ENCODE peak calls at places on chromosome 7, in eight cellular contexts. W, B, H, O, F, K, X and Q are unnamed samples.
A peak's percentile ranks its signal among the peaks of the same experiment; 100 is the strongest.

GRCh38 chr7:158377800-158378623 is 209.6 kb downstream of the PTPRN2 start:
- DNase-seq in W (no peak), B (no peak), H (no peak), O (no peak), F (no peak), K (no peak), X (no peak), Q (no peak)

GRCh38 chr7:17939670-17940301 is 508 bp downstream of the SNX13 start:
- DNase-seq in W (peak; percentile 45), B (peak; percentile 53), H (peak; percentile 31), O (peak; percentile 46), F (peak; percentile 13), K (peak; percentile 22), X (no peak), Q (peak; percentile 42)

GRCh38 chr7:139757968-139758367 is 19.8 kb downstream of the HIPK2 start:
- DNase-seq in W (no peak), B (no peak), H (no peak), O (no peak), F (no peak), K (no peak), X (no peak), Q (no peak)

GRCh38 chr7:155652156-155653124 is 8.0 kb downstream of the RBM33 start:
- DNase-seq in W (no peak), B (peak; percentile 68), H (no peak), O (no peak), F (no peak), K (no peak), X (no peak), Q (no peak)

GRCh38 chr7:130419652-130420051 is 21.2 kb downstream of the CEP41 start:
- DNase-seq in W (no peak), B (peak; percentile 44), H (no peak), O (no peak), F (no peak), K (no peak), X (no peak), Q (no peak)

GRCh38 chr7:46710927-46711326 is 789.9 kb upstream of the IGFBP3 start:
- DNase-seq in W (no peak), B (peak; percentile 4), H (no peak), O (no peak), F (no peak), K (peak; percentile 46), X (no peak), Q (no peak)

GRCh38 chr7:155418941-155419755 is 38.8 kb upstream of the EN2 start:
- DNase-seq in W (no peak), B (no peak), H (no peak), O (no peak), F (no peak), K (no peak), X (no peak), Q (no peak)

GRCh38 chr7:137818036-137818435 is 28.7 kb downstream of the DGKI start:
- DNase-seq in W (no peak), B (no peak), H (no peak), O (peak; percentile 39), F (no peak), K (peak; percentile 11), X (no peak), Q (no peak)

GRCh38 chr7:106604303-106604918 is 56.5 kb downstream of the CCDC71L start:
- DNase-seq in W (no peak), B (peak; percentile 31), H (no peak), O (peak; percentile 33), F (no peak), K (no peak), X (no peak), Q (no peak)

GRCh38 chr7:127447326-127447945 is 54.9 kb upstream of the ZNF800 start:
- DNase-seq in W (peak; percentile 65), B (peak; percentile 44), H (no peak), O (peak; percentile 86), F (no peak), K (peak; percentile 40), X (peak; percentile 88), Q (no peak)

GRCh38 chr7:157018328-157018996 is 8.0 kb upstream of the MNX1 start:
- DNase-seq in W (peak; percentile 41), B (no peak), H (no peak), O (no peak), F (no peak), K (no peak), X (peak; percentile 66), Q (no peak)

GRCh38 chr7:84251183-84251845 is 56.7 kb upstream of the SEMA3A start:
- DNase-seq in W (no peak), B (peak; percentile 88), H (no peak), O (no peak), F (no peak), K (peak; percentile 54), X (no peak), Q (no peak)

GRCh38 chr7:1228535-1229333 is 3.9 kb upstream of the UNCX start:
- DNase-seq in W (no peak), B (no peak), H (no peak), O (no peak), F (no peak), K (no peak), X (no peak), Q (no peak)

GRCh38 chr7:46485481-46486065 is 564.5 kb upstream of the IGFBP3 start:
- DNase-seq in W (no peak), B (peak; percentile 60), H (no peak), O (no peak), F (no peak), K (peak; percentile 51), X (no peak), Q (no peak)

GRCh38 chr7:75905785-75906604 is 9.0 kb upstream of the POR start:
- DNase-seq in W (no peak), B (peak; percentile 89), H (peak; percentile 16), O (peak; percentile 24), F (peak; percentile 41), K (peak; percentile 86), X (peak; percentile 64), Q (peak; percentile 26)
- TF ChIP-seq CTCF in W (no peak), B (peak; percentile 13), H (no peak), O (no peak), F (no peak), K (no peak), X (no peak), Q (no peak)

GRCh38 chr7:91632948-91633519 is 247.5 kb downstream of the MTERF1 start:
- DNase-seq in W (no peak), B (no peak), H (no peak), O (no peak), F (no peak), K (no peak), X (no peak), Q (no peak)

GRCh38 chr7:91634485-91635177 is 245.9 kb downstream of the MTERF1 start:
- DNase-seq in W (no peak), B (no peak), H (no peak), O (no peak), F (no peak), K (no peak), X (no peak), Q (no peak)

GRCh38 chr7:91636728-91637127 is 243.8 kb downstream of the MTERF1 start:
- DNase-seq in W (no peak), B (no peak), H (no peak), O (no peak), F (no peak), K (no peak), X (no peak), Q (no peak)

GRCh38 chr7:91632234-91632947 is 248.1 kb downstream of the MTERF1 start:
- DNase-seq in W (no peak), B (no peak), H (no peak), O (no peak), F (no peak), K (no peak), X (no peak), Q (no peak)

DNA sequence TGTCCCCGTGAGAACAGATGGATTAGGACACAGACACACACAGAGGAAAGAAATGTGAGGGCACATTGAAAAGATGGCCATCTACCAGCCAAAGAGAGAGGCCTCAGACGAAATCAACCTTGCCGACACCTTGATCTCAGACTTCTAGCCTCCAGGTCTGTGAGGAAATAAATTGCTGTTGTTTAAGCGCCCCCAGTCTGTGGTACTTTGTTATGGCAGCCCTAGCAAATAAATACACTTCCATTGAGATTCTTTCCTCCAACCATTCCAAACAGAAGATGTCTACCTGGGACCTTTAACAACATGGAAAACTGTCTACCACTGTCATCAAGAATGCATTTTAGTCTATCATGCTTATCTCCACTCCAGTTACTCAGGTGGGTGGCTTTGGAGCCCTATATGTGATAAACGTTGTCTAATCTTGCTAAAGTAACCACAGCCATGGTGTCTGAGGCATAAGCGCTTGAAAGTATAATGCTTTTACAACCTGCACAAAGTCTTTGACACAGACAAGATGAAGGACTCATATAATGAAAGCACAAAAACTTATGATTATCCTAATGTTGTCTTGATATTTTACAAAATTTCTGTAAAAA is 244.3 kb downstream of the MTERF1 start:
- DNase-seq in W (no peak), B (peak; percentile 30), H (no peak), O (peak; percentile 56), F (peak; percentile 14), K (peak; percentile 48), X (peak; percentile 84), Q (no peak)
- TF ChIP-seq CTCF in W (peak; percentile 69), B (peak; percentile 76), H (peak; percentile 66), O (peak; percentile 44), F (peak; percentile 62), K (peak; percentile 67), X (peak; percentile 85), Q (peak; percentile 58)

GRCh38 chr7:77570330-77571011 is 33.4 kb downstream of the PTPN12 start:
- DNase-seq in W (no peak), B (peak; percentile 57), H (no peak), O (peak; percentile 18), F (no peak), K (peak; percentile 66), X (no peak), Q (no peak)
- TF ChIP-seq CTCF in W (no peak), B (no peak), H (no peak), O (no peak), F (no peak), K (no peak), X (no peak), Q (no peak)

GRCh38 chr7:51356849-51357516 is 40.4 kb upstream of the COBL start:
- DNase-seq in W (no peak), B (no peak), H (no peak), O (no peak), F (no peak), K (no peak), X (peak; percentile 36), Q (no peak)

GRCh38 chr7:51354434-51354833 is 37.8 kb upstream of the COBL start:
- DNase-seq in W (no peak), B (no peak), H (no peak), O (no peak), F (no peak), K (no peak), X (no peak), Q (no peak)

GRCh38 chr7:51352174-51353145 is 35.9 kb upstream of the COBL start:
- DNase-seq in W (no peak), B (no peak), H (no peak), O (no peak), F (no peak), K (no peak), X (peak; percentile 64), Q (no peak)

GRCh38 chr7:51354897-51355296 is 38.3 kb upstream of the COBL start:
- DNase-seq in W (no peak), B (no peak), H (no peak), O (no peak), F (no peak), K (no peak), X (peak; percentile 50), Q (no peak)

DNA sequence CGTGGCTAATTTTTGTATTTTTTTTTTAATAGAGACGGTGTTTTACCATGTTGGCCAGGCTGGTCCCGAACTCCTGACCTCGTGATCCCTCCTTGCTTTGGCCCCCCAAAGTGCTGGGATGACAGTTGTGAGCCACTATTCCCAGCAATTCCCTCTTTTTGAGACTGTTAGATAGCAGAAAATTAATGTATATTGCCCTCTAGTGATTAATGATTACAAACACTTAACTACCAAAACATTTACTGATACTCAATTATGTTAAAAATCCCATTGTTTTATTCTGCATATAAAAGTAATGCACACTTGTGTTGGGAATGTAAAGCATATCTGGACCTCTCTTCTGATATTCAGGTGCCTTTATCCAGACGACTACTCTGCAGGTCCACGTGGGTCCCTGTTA is 41.2 kb upstream of the COBL start:
- DNase-seq in W (no peak), B (no peak), H (no peak), O (no peak), F (no peak), K (no peak), X (peak; percentile 3), Q (no peak)
- TF ChIP-seq CTCF in W (no peak), B (no peak), H (no peak), O (no peak), F (no peak), K (no peak), X (peak; percentile 20), Q (no peak)